ENCODE peak calls at places on chromosomes 4 and X, in ten cellular contexts. C is ascending aorta, R is GM23248, M is right lobe of liver, D is lower lobe of right lung, G is H9, H is mesenchymal stem cell, S is prostate gland, L is psoas muscle, I is cardiac muscle cell. T is an unnamed sample. For H3K4me1, the result is how much of the 10 kb centered on the place peaks cover.

GRCh38 chrX:21929209-21929608 is 11.3 kb upstream of the SMS start:
- DNase-seq in M (no peak), G (no peak), H (no peak), S (no peak), I (no peak), C (no peak), R (no peak), L (no peak), D (no peak), T (no peak)

GRCh38 chr4:113106076-113106475 is 56.6 kb downstream of the ANK2 start:
- DNase-seq in H (peak), R (peak), D (no peak), M (no peak), L (no peak), G (no peak), C (no peak), S (no peak), I (peak), T (no peak)

GRCh38 chr4:151860561-151861093 is 99.8 kb upstream of the GATB start:
- DNase-seq in R (no peak), M (no peak), G (no peak), H (no peak), D (no peak), C (no peak), L (no peak), S (no peak), I (no peak), T (no peak)

GRCh38 chrX:2699959-2700358 is 8.9 kb downstream of the CD99 start:
- DNase-seq in S (no peak), L (no peak), I (no peak), C (no peak), M (no peak), G (no peak), H (no peak), R (no peak), D (no peak), T (no peak)

GRCh38 chr4:15755321-15755750 is 22.8 kb upstream of the CD38 start:
- DNase-seq in S (no peak), H (peak), C (no peak), M (no peak), R (peak), D (no peak), L (no peak), I (no peak), G (no peak), T (no peak)

GRCh38 chr4:689498-690122 is 659 bp upstream of the SLC49A3 start:
- DNase-seq in D (no peak), S (no peak), G (no peak), L (no peak), I (no peak), R (no peak), M (peak), H (no peak), C (no peak), T (no peak)

GRCh38 chrX:39149761-39150160 is 348.5 kb downstream of the MID1IP1 start:
- DNase-seq in H (peak), R (peak), L (peak), I (peak), C (no peak), M (peak), S (peak), D (peak), G (peak), T (peak)

GRCh38 chrX:107823456-107823855 is 2.2 kb upstream of the MID2 start:
- DNase-seq in H (peak), S (no peak), I (no peak), C (no peak), M (no peak), G (no peak), R (peak), D (no peak), L (no peak), T (no peak)

GRCh38 chrX:44898411-44899221 is 25.6 kb downstream of the KDM6A start:
- DNase-seq in C (no peak), I (no peak), L (no peak), D (no peak), S (no peak), H (peak), G (no peak), R (no peak), M (no peak), T (no peak)

GRCh38 chrX:10496345-10496965 is 123.9 kb downstream of the MID1 start:
- DNase-seq in H (peak), M (no peak), L (no peak), D (no peak), I (no peak), G (no peak), R (peak), S (no peak), C (no peak), T (no peak)

GRCh38 chr4:120683902-120684540 is 238.5 kb downstream of the PRDM5 start:
- DNase-seq in R (no peak), G (no peak), D (no peak), L (no peak), S (no peak), I (no peak), M (no peak), H (peak), C (no peak), T (no peak)

DNA sequence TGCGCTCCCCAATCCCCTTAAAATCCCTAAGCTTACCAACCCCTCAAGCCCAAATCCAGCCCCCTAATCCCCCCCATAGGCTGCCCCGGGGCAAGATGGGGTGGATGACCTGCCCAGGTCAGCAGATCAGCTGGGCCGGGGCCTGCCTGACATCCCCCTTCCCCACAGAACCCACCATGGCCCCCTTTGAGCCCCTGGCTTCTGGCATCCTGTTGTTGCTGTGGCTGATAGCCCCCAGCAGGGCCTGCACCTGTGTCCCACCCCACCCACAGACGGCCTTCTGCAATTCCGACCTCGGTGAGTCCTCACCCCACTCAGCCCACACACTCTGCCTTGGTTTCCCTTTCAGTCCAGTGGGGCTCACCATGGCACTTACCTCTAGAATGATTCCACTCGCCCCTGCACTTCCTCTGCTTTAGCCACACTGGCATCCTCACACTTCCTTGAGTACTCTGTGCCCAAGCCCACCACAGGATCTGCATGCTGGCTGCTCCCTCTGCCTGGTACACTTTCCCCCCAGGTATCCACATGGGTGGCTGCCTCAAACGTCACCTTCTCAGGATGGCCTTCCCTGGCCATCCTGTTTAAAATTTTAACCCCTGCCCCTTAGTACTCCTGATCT is 1.1 kb downstream of the TIMP1 start:
- DNase-seq in G (no peak), H (no peak), D (no peak), S (no peak), M (no peak), L (no peak), I (no peak), R (no peak), C (no peak), T (no peak)
- H3K27ac ChIP-seq in G (no peak), H (no peak), D (no peak), S (peak), M (no peak), L (no peak), I (no peak), R (peak), C (peak), T (no peak)

GRCh38 chr4:76982638-76983579 is 33.4 kb downstream of the SEPTIN11 start:
- DNase-seq in S (no peak), R (peak), G (no peak), H (peak), I (no peak), L (no peak), C (no peak), D (no peak), M (no peak), T (no peak)
- H3K4me1 ChIP-seq in S (under half), R (half or more), G (under half), H (under half), I (under half), L (under half), C (under half), D (half or more), M (under half), T (under half)

GRCh38 chr4:51845736-51846135 is 2.8 kb downstream of the DCUN1D4 start:
- DNase-seq in R (peak), M (no peak), S (no peak), L (no peak), C (no peak), H (no peak), D (no peak), I (no peak), G (no peak), T (no peak)
- H3K27ac ChIP-seq in R (peak), M (no peak), S (no peak), L (no peak), C (no peak), H (no peak), D (no peak), I (no peak), G (no peak), T (no peak)

GRCh38 chrX:148538582-148538981 is 38.2 kb downstream of the AFF2 start:
- DNase-seq in R (no peak), S (no peak), M (no peak), I (no peak), H (no peak), L (no peak), C (no peak), D (no peak), G (no peak), T (no peak)

GRCh38 chrX:148540114-148540513 is 39.7 kb downstream of the AFF2 start:
- DNase-seq in M (no peak), L (no peak), G (no peak), R (no peak), S (no peak), H (no peak), C (no peak), I (no peak), D (no peak), T (no peak)

GRCh38 chrX:148537556-148538182 is 37.3 kb downstream of the AFF2 start:
- DNase-seq in C (no peak), I (no peak), H (no peak), G (no peak), M (no peak), R (no peak), L (no peak), D (no peak), S (no peak), T (no peak)

GRCh38 chrX:148535639-148536038 is 35.2 kb downstream of the AFF2 start:
- DNase-seq in G (no peak), I (no peak), L (no peak), S (no peak), M (no peak), C (no peak), R (peak), H (no peak), D (no peak), T (no peak)

DNA sequence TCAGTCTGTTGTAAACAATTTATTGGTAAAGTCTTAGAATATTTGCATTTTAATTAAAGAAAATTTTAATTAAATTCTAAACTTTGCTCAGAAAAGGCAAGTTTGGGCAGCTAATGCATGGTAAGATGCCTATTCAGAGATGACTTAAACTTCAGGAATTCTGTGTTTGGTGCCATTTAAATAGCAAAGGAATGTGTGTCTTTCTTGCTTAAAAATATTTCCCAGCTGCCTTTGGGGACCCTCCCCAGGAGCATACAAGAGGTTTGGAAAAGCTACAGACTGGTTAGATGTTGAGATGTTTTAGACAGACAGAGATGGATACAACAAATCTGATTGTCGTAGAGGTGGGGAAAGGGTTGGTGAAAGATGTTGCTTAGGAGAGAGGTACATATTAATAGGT is 36.5 kb downstream of the AFF2 start:
- DNase-seq in M (no peak), D (no peak), I (no peak), R (peak), S (no peak), C (no peak), G (no peak), L (no peak), H (no peak), T (no peak)
- H3K4me1 ChIP-seq in M (under half), D (under half), I (under half), R (under half), S (under half), C (under half), G (under half), L (under half), H (under half), T (under half)

DNA sequence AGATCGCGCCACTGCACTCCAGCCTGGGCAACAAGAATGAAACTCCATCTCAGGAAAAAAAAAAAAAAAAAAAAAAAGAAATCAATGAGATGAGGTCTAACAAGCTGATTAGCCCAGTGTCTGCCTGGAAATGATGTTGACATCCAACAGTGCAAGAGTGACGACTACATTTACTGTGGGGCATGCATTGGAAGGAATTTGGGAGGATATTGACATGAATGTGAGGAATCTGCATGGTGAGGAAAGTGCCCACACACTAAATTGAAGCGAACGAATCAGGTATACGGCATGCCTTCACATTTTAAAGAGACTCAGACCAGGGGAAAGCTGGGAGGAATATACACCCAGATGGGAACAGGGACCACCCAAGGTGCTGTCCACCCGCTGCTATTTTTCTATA is 57.9 kb downstream of the ABLIM2 start:
- DNase-seq in D (no peak), S (no peak), H (no peak), G (no peak), C (no peak), R (peak), I (no peak), L (no peak), M (no peak), T (no peak)
- H3K27ac ChIP-seq in D (no peak), S (peak), H (no peak), G (no peak), C (no peak), R (no peak), I (no peak), L (peak), M (no peak), T (no peak)

GRCh38 chr4:60042941-60043340 is 1157.2 kb upstream of the ADGRL3 start:
- DNase-seq in C (no peak), D (no peak), L (no peak), I (no peak), M (no peak), R (no peak), H (no peak), G (no peak), S (no peak), T (no peak)
- H3K4me1 ChIP-seq in C (under half), D (under half), L (under half), I (under half), M (under half), R (under half), H (under half), G (under half), S (under half), T (under half)